ENCODE peak calls at places on chromosomes 5 and 9, in seven cellular contexts. S is cardiac fibroblast, T is osteoblast, D is GM12878, Z is IMR-90, X is epithelial cell of proximal tubule, G is K562. B is an unnamed sample.

GRCh38 chr9:134928796-134929559 is 11.3 kb upstream of the FCN1 start:
- DNase-seq in S (no peak), T (peak; percentile 66), D (no peak), Z (no peak), X (no peak), G (peak; percentile 21), B (no peak)

GRCh38 chr5:150055707-150056443 is 30.5 kb downstream of the CSF1R start:
- DNase-seq in S (no peak), T (peak; percentile 35), D (no peak), Z (no peak), X (no peak), G (no peak), B (no peak)

GRCh38 chr9:79857188-79857587 is 285.4 kb downstream of the TLE4 start:
- DNase-seq in S (peak; percentile 0), T (no peak), D (no peak), Z (no peak), X (no peak), G (no peak), B (no peak)

GRCh38 chr5:143860211-143860610 is 48.2 kb downstream of the HMHB1 start:
- DNase-seq in S (no peak), T (no peak), D (no peak), Z (no peak), X (no peak), G (no peak), B (no peak)

GRCh38 chr5:82274343-82275266 is 3.5 kb downstream of the RPS23 start:
- DNase-seq in S (no peak), T (peak; percentile 74), D (no peak), Z (no peak), X (no peak), G (peak; percentile 47), B (no peak)

GRCh38 chr9:80072406-80072805 is 500.6 kb downstream of the TLE4 start:
- DNase-seq in S (no peak), T (no peak), D (no peak), Z (no peak), X (no peak), G (no peak), B (no peak)

GRCh38 chr9:31100311-31100710 is 1284.1 kb upstream of the ACO1 start:
- DNase-seq in S (no peak), T (no peak), D (no peak), Z (no peak), X (no peak), G (no peak), B (no peak)

GRCh38 chr9:78491402-78491801 is 194.5 kb downstream of the PSAT1 start:
- DNase-seq in S (no peak), T (no peak), D (no peak), Z (no peak), X (no peak), G (no peak), B (no peak)

GRCh38 chr9:87500491-87500890 is 2.8 kb downstream of the DAPK1 start:
- DNase-seq in S (peak; percentile 38), T (peak; percentile 74), D (no peak), Z (no peak), X (no peak), G (peak; percentile 33), B (no peak)

GRCh38 chr5:149636861-149637246 is 55.6 kb downstream of the ARHGEF37 start:
- DNase-seq in S (peak; percentile 81), T (peak; percentile 93), D (no peak), Z (peak; percentile 62), X (no peak), G (peak; percentile 72), B (no peak)

GRCh38 chr9:80797427-80797825 is 891.9 kb downstream of the TLE1 start:
- DNase-seq in S (no peak), T (no peak), D (no peak), Z (no peak), X (no peak), G (no peak), B (no peak)

GRCh38 chr5:371811-372555 is 50.5 kb downstream of the AHRR start:
- DNase-seq in S (no peak), T (peak; percentile 83), D (no peak), Z (no peak), X (no peak), G (no peak), B (no peak)

GRCh38 chr5:36060516-36060885 is 6.2 kb downstream of the UGT3A2 start:
- DNase-seq in S (no peak), T (no peak), D (no peak), Z (no peak), X (no peak), G (peak; percentile 21), B (no peak)

GRCh38 chr9:96376926-96377874 is 6.3 kb downstream of the SLC35D2 start:
- DNase-seq in S (peak; percentile 70), T (peak; percentile 89), D (no peak), Z (peak; percentile 38), X (no peak), G (no peak), B (peak; percentile 34)

GRCh38 chr9:136201609-136202448 is 3.1 kb downstream of the LHX3 start:
- DNase-seq in S (peak; percentile 18), T (peak; percentile 98), D (no peak), Z (no peak), X (no peak), G (peak; percentile 84), B (no peak)
- H3K4me3 ChIP-seq in S (no peak overlapping the region), T (no peak overlapping the region), D (no peak overlapping the region), Z (no peak overlapping the region), X (no peak overlapping the region), G (no peak overlapping the region), B (no peak overlapping the region)

DNA sequence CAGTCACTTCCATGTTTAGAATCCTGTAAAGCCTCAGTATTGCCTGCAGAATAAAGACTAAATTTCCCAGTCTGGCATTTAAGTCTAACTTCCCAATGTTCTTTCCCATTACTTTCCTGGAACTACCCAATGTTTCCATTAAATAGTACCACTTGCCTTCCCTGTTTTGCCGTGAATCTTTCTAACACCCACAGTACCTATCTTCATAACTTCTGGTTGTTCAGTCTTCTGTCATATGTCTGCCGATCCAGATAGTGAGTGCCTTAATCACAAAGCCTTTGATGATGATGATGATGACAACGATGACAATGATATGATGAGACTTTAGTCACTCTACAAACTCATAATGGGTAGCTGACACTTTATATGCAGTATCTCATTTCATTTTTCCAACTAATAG is 6.6 kb upstream of the HEMGN start:
- DNase-seq in S (no peak), T (no peak), D (no peak), Z (no peak), X (no peak), G (peak; percentile 40), B (no peak)
- H3K4me3 ChIP-seq in S (no peak overlapping the region), T (no peak overlapping the region), D (no peak overlapping the region), Z (no peak overlapping the region), X (no peak overlapping the region), G (no peak overlapping the region), B (no peak overlapping the region)

DNA sequence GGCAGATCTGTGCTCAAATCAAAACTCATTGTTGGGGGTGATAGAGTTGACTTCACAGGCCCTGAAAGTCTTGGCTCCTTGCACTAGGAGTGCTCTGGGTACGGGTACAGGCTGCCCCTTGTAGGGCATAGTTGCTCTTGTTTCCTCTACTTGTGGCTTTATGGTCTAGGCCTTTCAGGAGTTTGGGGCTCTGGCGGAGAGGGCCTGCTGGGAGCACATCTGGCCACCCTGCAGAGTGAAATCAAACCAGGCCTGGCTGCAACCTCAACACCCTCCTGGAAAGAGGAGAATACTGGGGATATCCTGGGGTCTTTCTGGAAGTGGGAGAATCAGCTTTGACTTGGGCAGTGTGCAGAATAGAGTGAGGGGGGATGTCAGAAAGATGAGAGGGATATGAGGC is 1.5 kb downstream of the TGFBI start:
- DNase-seq in S (no peak), T (no peak), D (no peak), Z (no peak), X (no peak), G (no peak), B (no peak)
- H3K4me3 ChIP-seq in S (peak overlapping the region; percentile 80), T (peak overlapping the region; percentile 80), D (no peak overlapping the region), Z (peak overlapping the region; percentile 92), X (peak overlapping the region; percentile 74), G (no peak overlapping the region), B (peak overlapping the region; percentile 62)

GRCh38 chr9:92964981-92965758 is 17.8 kb downstream of the FGD3 start:
- DNase-seq in S (no peak), T (peak; percentile 36), D (no peak), Z (no peak), X (no peak), G (no peak), B (no peak)

GRCh38 chr9:92964607-92964975 is 17.3 kb downstream of the FGD3 start:
- DNase-seq in S (no peak), T (no peak), D (no peak), Z (no peak), X (no peak), G (no peak), B (no peak)

GRCh38 chr9:92963831-92964606 is 16.7 kb downstream of the FGD3 start:
- DNase-seq in S (no peak), T (peak; percentile 41), D (peak; percentile 80), Z (no peak), X (no peak), G (no peak), B (no peak)

GRCh38 chr9:92966518-92966800 is 19.1 kb downstream of the FGD3 start:
- DNase-seq in S (no peak), T (no peak), D (no peak), Z (no peak), X (no peak), G (no peak), B (no peak)

DNA sequence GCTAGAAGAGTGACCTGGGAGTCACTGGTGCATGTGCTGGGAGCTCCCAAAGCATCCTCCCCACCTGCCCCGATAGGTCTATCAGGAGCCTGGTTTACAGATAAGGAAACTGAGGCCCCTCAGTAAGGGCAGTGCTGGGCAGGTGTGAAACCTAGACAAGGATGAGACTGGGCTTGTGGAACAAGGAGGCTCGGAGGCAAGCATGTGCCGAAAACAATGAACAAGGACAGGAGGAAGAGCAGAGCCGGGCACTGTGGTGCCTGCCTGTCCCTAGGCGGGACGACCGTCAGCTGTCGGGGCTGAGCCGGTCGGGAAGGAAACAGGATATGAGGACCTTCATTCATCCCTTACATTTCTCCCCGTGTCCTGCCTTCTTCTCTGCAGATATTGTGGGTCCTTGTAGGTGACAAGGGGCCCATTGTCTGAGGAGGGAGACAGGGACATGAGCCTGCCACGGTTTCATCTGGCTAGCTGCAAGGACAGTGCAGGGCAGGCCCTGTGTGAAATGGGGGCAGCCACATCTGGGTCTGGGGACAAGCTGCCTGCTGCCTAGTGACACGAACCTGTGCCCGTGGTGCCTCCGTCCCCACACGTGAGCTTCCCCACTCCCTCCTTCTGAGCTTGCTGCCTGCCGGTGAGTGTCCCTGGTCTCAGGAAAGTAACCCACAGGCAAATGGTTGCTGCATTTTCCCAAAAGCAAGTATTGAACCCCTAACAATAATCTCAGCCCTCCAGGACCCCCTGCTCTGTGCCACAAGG is 18.6 kb downstream of the FGD3 start:
- DNase-seq in S (no peak), T (peak; percentile 19), D (no peak), Z (no peak), X (no peak), G (no peak), B (no peak)
- H3K4me3 ChIP-seq in S (no peak overlapping the region), T (no peak overlapping the region), D (peak overlapping the region; percentile 72), Z (no peak overlapping the region), X (no peak overlapping the region), G (no peak overlapping the region), B (no peak overlapping the region)

GRCh38 chr9:84057662-84058061 is 77.1 kb downstream of the RMI1 start:
- DNase-seq in S (no peak), T (no peak), D (no peak), Z (no peak), X (no peak), G (no peak), B (no peak)

GRCh38 chr9:84054341-84055010 is 73.9 kb downstream of the RMI1 start:
- DNase-seq in S (no peak), T (peak; percentile 55), D (no peak), Z (no peak), X (no peak), G (no peak), B (no peak)
- H3K4me3 ChIP-seq in S (no peak overlapping the region), T (no peak overlapping the region), D (no peak overlapping the region), Z (no peak overlapping the region), X (no peak overlapping the region), G (no peak overlapping the region), B (no peak overlapping the region)

B was measured in kidney epithelial cell.